ENCODE peak calls at places on chromosomes 13 and 19, in five cellular contexts. One of them, this sample, is unnamed.

GRCh38 chr19:1094655-1094977 is 559 bp downstream of the POLR2E start:
- DNase-seq in tibial artery: no peak
- DNase-seq in HFF-Myc: no peak
- DNase-seq in glutamatergic neuron: no peak
- DNase-seq in fibroblast of lung: no peak
- DNase-seq in this sample: no peak

GRCh38 chr13:99083976-99084375 is 106.1 kb upstream of the DOCK9 start:
- DNase-seq in tibial artery: no peak
- DNase-seq in HFF-Myc: no peak
- DNase-seq in glutamatergic neuron: no peak
- DNase-seq in fibroblast of lung: no peak
- DNase-seq in this sample: no peak

GRCh38 chr19:10670187-10670586 is 16.0 kb downstream of the ILF3 start:
- DNase-seq in tibial artery: no peak
- DNase-seq in HFF-Myc: no peak
- DNase-seq in glutamatergic neuron: no peak
- DNase-seq in fibroblast of lung: no peak
- DNase-seq in this sample: no peak

GRCh38 chr19:990119-990571 is 6.0 kb downstream of the WDR18 start:
- DNase-seq in tibial artery: no peak
- DNase-seq in HFF-Myc: no peak
- DNase-seq in glutamatergic neuron: no peak
- DNase-seq in fibroblast of lung: no peak
- DNase-seq in this sample: no peak

GRCh38 chr13:48138270-48138669 is 43.4 kb upstream of the MED4 start:
- DNase-seq in tibial artery: no peak
- DNase-seq in HFF-Myc: no peak
- DNase-seq in glutamatergic neuron: no peak
- DNase-seq in fibroblast of lung: no peak
- DNase-seq in this sample: no peak

GRCh38 chr19:13103585-13103923 is 896 bp upstream of the LYL1 start:
- DNase-seq in tibial artery: no peak
- DNase-seq in HFF-Myc: no peak
- DNase-seq in glutamatergic neuron: no peak
- DNase-seq in fibroblast of lung: no peak
- DNase-seq in this sample: no peak

GRCh38 chr19:6204212-6204611 is 68.7 kb downstream of the ACSBG2 start:
- DNase-seq in tibial artery: no peak
- DNase-seq in HFF-Myc: no peak
- DNase-seq in glutamatergic neuron: no peak
- DNase-seq in fibroblast of lung: no peak
- DNase-seq in this sample: peak; percentile 84

GRCh38 chr19:7554990-7555864 is 19.7 kb downstream of the PNPLA6 start:
- DNase-seq in tibial artery: no peak
- DNase-seq in HFF-Myc: no peak
- DNase-seq in glutamatergic neuron: peak; percentile 62
- DNase-seq in fibroblast of lung: no peak
- DNase-seq in this sample: no peak

GRCh38 chr13:32940601-32941000 is 75.6 kb upstream of the KL start:
- DNase-seq in tibial artery: no peak
- DNase-seq in HFF-Myc: no peak
- DNase-seq in glutamatergic neuron: no peak
- DNase-seq in fibroblast of lung: peak; percentile 58
- DNase-seq in this sample: no peak

GRCh38 chr19:10286803-10287737 is at the start of gene ICAM4:
- DNase-seq in tibial artery: no peak
- DNase-seq in HFF-Myc: no peak
- DNase-seq in glutamatergic neuron: peak; percentile 33
- DNase-seq in fibroblast of lung: no peak
- DNase-seq in this sample: no peak

GRCh38 chr19:12792048-12792852 is 964 bp downstream of the JUNB start:
- DNase-seq in tibial artery: peak; percentile 82
- DNase-seq in HFF-Myc: no peak
- DNase-seq in glutamatergic neuron: peak; percentile 88
- DNase-seq in fibroblast of lung: no peak
- DNase-seq in this sample: peak; percentile 61

GRCh38 chr19:57671124-57671895 is 2.6 kb downstream of the ZSCAN4 start:
- DNase-seq in tibial artery: no peak
- DNase-seq in HFF-Myc: no peak
- DNase-seq in glutamatergic neuron: no peak
- DNase-seq in fibroblast of lung: no peak
- DNase-seq in this sample: no peak

GRCh38 chr13:57632276-57633140 is 964 bp downstream of the PCDH17 start:
- DNase-seq in tibial artery: peak; percentile 63
- DNase-seq in HFF-Myc: no peak
- DNase-seq in glutamatergic neuron: peak; percentile 61
- DNase-seq in fibroblast of lung: peak; percentile 51
- DNase-seq in this sample: no peak

GRCh38 chr13:102236341-102236740 is 165.5 kb downstream of the FGF14 start:
- DNase-seq in tibial artery: no peak
- DNase-seq in HFF-Myc: no peak
- DNase-seq in glutamatergic neuron: no peak
- DNase-seq in fibroblast of lung: no peak
- DNase-seq in this sample: no peak

GRCh38 chr19:19866599-19867248 is 1.0 kb downstream of the ZNF253 start:
- DNase-seq in tibial artery: no peak
- DNase-seq in HFF-Myc: no peak
- DNase-seq in glutamatergic neuron: peak; percentile 74
- DNase-seq in fibroblast of lung: peak; percentile 1
- DNase-seq in this sample: peak; percentile 14

GRCh38 chr13:79385694-79386093 is 20.4 kb downstream of the RBM26 start:
- DNase-seq in tibial artery: no peak
- DNase-seq in HFF-Myc: no peak
- DNase-seq in glutamatergic neuron: no peak
- DNase-seq in fibroblast of lung: peak; percentile 37
- DNase-seq in this sample: no peak

GRCh38 chr19:55206664-55207500 is 2.4 kb downstream of the PTPRH start:
- DNase-seq in tibial artery: no peak
- DNase-seq in HFF-Myc: peak; percentile 56
- DNase-seq in glutamatergic neuron: peak; percentile 82
- DNase-seq in fibroblast of lung: peak; percentile 85
- DNase-seq in this sample: peak; percentile 72

GRCh38 chr19:2612619-2613249 is 89.8 kb downstream of the GNG7 start:
- DNase-seq in tibial artery: peak; percentile 63
- DNase-seq in HFF-Myc: no peak
- DNase-seq in glutamatergic neuron: no peak
- DNase-seq in fibroblast of lung: no peak
- DNase-seq in this sample: no peak

GRCh38 chr13:69389899-69390298 is 717.7 kb upstream of the ATXN8OS start:
- DNase-seq in tibial artery: no peak
- DNase-seq in HFF-Myc: no peak
- DNase-seq in glutamatergic neuron: no peak
- DNase-seq in fibroblast of lung: no peak
- DNase-seq in this sample: no peak

GRCh38 chr19:18919086-18919894 is at the start of the genes COPE and DDX49:
- DNase-seq in tibial artery: peak; percentile 99
- DNase-seq in HFF-Myc: peak; percentile 100
- DNase-seq in glutamatergic neuron: peak; percentile 92
- DNase-seq in fibroblast of lung: peak; percentile 100
- DNase-seq in this sample: peak; percentile 100

GRCh38 chr13:106534844-106535551 is 464 bp downstream of the EFNB2 start:
- DNase-seq in tibial artery: no peak
- DNase-seq in HFF-Myc: no peak
- DNase-seq in glutamatergic neuron: peak; percentile 54
- DNase-seq in fibroblast of lung: peak; percentile 50
- DNase-seq in this sample: no peak

GRCh38 chr19:51702754-51703654 is 9.9 kb downstream of the SPACA6 start:
- DNase-seq in tibial artery: peak; percentile 81
- DNase-seq in HFF-Myc: no peak
- DNase-seq in glutamatergic neuron: no peak
- DNase-seq in fibroblast of lung: no peak
- DNase-seq in this sample: peak; percentile 93

GRCh38 chr13:76683854-76684253 is 202.4 kb downstream of the KCTD12 start:
- DNase-seq in tibial artery: no peak
- DNase-seq in HFF-Myc: no peak
- DNase-seq in glutamatergic neuron: no peak
- DNase-seq in fibroblast of lung: no peak
- DNase-seq in this sample: no peak

GRCh38 chr13:27476943-27477681 is 26.7 kb upstream of the MTIF3 start:
- DNase-seq in tibial artery: no peak
- DNase-seq in HFF-Myc: no peak
- DNase-seq in glutamatergic neuron: no peak
- DNase-seq in fibroblast of lung: peak; percentile 5
- DNase-seq in this sample: no peak

GRCh38 chr13:51557875-51558604 is 26.2 kb upstream of the WDFY2 start:
- DNase-seq in tibial artery: no peak
- DNase-seq in HFF-Myc: no peak
- DNase-seq in glutamatergic neuron: no peak
- DNase-seq in fibroblast of lung: peak; percentile 91
- DNase-seq in this sample: peak; percentile 76

GRCh38 chr19:51040151-51040550 is 5.3 kb upstream of the KLK12 start:
- DNase-seq in tibial artery: no peak
- DNase-seq in HFF-Myc: no peak
- DNase-seq in glutamatergic neuron: no peak
- DNase-seq in fibroblast of lung: no peak
- DNase-seq in this sample: no peak

GRCh38 chr13:36822786-36823185 is 3.8 kb downstream of the RFXAP start:
- DNase-seq in tibial artery: no peak
- DNase-seq in HFF-Myc: no peak
- DNase-seq in glutamatergic neuron: no peak
- DNase-seq in fibroblast of lung: peak; percentile 34
- DNase-seq in this sample: no peak

GRCh38 chr19:38318595-38319142 is 976 bp upstream of the KCNK6 start:
- DNase-seq in tibial artery: no peak
- DNase-seq in HFF-Myc: no peak
- DNase-seq in glutamatergic neuron: no peak
- DNase-seq in fibroblast of lung: no peak
- DNase-seq in this sample: no peak

GRCh38 chr19:38917921-38918491 is 6.0 kb upstream of the CCER2 start:
- DNase-seq in tibial artery: peak; percentile 49
- DNase-seq in HFF-Myc: no peak
- DNase-seq in glutamatergic neuron: peak; percentile 50
- DNase-seq in fibroblast of lung: no peak
- DNase-seq in this sample: no peak

GRCh38 chr19:56295531-56296455 is 18.8 kb downstream of the ZSCAN5A start:
- DNase-seq in tibial artery: no peak
- DNase-seq in HFF-Myc: no peak
- DNase-seq in glutamatergic neuron: no peak
- DNase-seq in fibroblast of lung: no peak
- DNase-seq in this sample: peak; percentile 26

DNA sequence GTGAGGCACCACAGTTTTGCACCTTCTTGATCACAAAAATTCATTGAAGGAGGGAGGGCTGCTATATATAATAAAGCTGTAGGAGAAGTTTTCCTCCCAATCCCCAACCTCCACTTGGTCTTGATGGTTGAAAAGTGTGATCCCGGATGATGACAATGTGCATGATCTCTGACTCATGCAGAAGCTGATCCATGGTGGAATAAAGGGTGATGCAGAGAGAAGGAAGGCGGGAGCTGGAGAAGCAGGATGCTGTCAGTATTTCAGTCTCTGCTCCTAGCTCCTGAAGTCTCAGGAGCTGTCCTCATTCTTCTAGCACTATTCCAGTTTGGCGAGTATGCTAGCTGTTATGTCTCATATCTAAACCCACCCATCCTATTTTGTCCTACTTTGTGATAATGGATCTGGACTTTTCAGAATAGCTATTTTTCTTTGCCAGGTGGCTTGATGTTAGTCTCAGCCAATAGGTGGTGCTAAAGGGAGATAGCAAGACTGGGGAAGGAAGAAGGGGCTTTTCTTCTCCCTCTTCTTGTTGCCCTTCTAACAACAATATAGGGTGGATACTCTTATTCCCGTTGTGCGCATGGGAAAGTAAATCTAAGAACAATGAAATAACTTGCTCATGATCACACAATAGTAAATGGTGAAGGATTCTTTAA is 65.6 kb upstream of the HTR2A start:
- DNase-seq in tibial artery: no peak
- DNase-seq in HFF-Myc: no peak
- DNase-seq in glutamatergic neuron: no peak
- DNase-seq in fibroblast of lung: peak; percentile 53
- DNase-seq in this sample: no peak
- TF ChIP-seq CTCF in tibial artery: no peak
- TF ChIP-seq CTCF in HFF-Myc: peak; percentile 40
- TF ChIP-seq CTCF in glutamatergic neuron: no peak
- TF ChIP-seq CTCF in fibroblast of lung: peak; percentile 24
- TF ChIP-seq CTCF in this sample: no peak

GRCh38 chr19:43623889-43624670 is 4.7 kb upstream of the ZNF428 start:
- DNase-seq in tibial artery: no peak
- DNase-seq in HFF-Myc: no peak
- DNase-seq in glutamatergic neuron: no peak
- DNase-seq in fibroblast of lung: no peak
- DNase-seq in this sample: no peak

GRCh38 chr19:43624933-43625332 is 5.5 kb upstream of the ZNF428 start:
- DNase-seq in tibial artery: no peak
- DNase-seq in HFF-Myc: no peak
- DNase-seq in glutamatergic neuron: peak; percentile 76
- DNase-seq in fibroblast of lung: no peak
- DNase-seq in this sample: peak; percentile 69

GRCh38 chr19:43626838-43627237 is 7.4 kb upstream of the ZNF428 start:
- DNase-seq in tibial artery: no peak
- DNase-seq in HFF-Myc: no peak
- DNase-seq in glutamatergic neuron: no peak
- DNase-seq in fibroblast of lung: no peak
- DNase-seq in this sample: no peak

GRCh38 chr19:43628646-43629326 is 9.4 kb upstream of the ZNF428 start:
- DNase-seq in tibial artery: no peak
- DNase-seq in HFF-Myc: no peak
- DNase-seq in glutamatergic neuron: no peak
- DNase-seq in fibroblast of lung: no peak
- DNase-seq in this sample: no peak

DNA sequence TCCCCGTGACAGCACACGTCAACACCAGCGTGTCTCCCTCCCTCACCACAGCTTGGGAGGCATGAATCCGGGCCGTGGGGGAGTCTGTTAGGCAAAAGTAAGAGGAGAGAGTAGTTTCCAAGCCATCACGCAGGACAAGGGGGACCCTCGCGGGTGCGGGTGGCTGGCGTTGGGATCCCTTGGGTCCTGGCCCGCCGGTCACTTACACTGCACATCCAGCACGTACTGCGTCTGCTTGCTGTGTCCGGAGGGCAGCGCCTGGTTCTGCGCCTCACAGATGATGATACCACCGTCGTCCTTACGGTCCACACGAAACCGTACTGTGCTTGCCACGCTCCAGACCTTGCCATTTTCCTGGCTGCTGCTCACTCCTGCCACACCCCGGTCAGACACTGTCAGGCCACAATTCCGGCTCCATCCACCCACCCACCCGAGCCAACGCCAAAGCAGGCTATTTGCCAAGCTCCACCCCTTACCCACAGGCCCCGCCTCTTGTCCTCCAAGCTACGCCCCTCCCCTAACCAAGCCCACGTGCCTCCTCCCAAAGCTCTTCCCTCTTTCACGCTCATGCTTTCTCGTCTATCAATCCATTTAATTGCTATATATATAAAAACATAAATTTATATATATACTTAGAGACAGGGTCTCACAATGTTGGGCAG is 6.6 kb upstream of the ZNF428 start:
- DNase-seq in tibial artery: no peak
- DNase-seq in HFF-Myc: no peak
- DNase-seq in glutamatergic neuron: peak; percentile 50
- DNase-seq in fibroblast of lung: no peak
- DNase-seq in this sample: no peak
- TF ChIP-seq CTCF in tibial artery: no peak
- TF ChIP-seq CTCF in HFF-Myc: no peak
- TF ChIP-seq CTCF in glutamatergic neuron: no peak
- TF ChIP-seq CTCF in fibroblast of lung: no peak
- TF ChIP-seq CTCF in this sample: no peak

GRCh38 chr19:28239270-28239669 is 973.7 kb downstream of the UQCRFS1 start:
- DNase-seq in tibial artery: no peak
- DNase-seq in HFF-Myc: no peak
- DNase-seq in glutamatergic neuron: peak; percentile 69
- DNase-seq in fibroblast of lung: no peak
- DNase-seq in this sample: no peak
- TF ChIP-seq CTCF in tibial artery: no peak
- TF ChIP-seq CTCF in HFF-Myc: peak; percentile 43
- TF ChIP-seq CTCF in glutamatergic neuron: peak; percentile 51
- TF ChIP-seq CTCF in fibroblast of lung: no peak
- TF ChIP-seq CTCF in this sample: no peak

GRCh38 chr19:23867895-23868294 is 46.8 kb upstream of the ZNF726 start:
- DNase-seq in tibial artery: no peak
- DNase-seq in HFF-Myc: no peak
- DNase-seq in glutamatergic neuron: no peak
- DNase-seq in fibroblast of lung: no peak
- DNase-seq in this sample: no peak
- TF ChIP-seq CTCF in tibial artery: no peak
- TF ChIP-seq CTCF in HFF-Myc: no peak
- TF ChIP-seq CTCF in glutamatergic neuron: no peak
- TF ChIP-seq CTCF in fibroblast of lung: no peak
- TF ChIP-seq CTCF in this sample: no peak